ENCODE peak calls at places on chromosomes 4 and X, in nine cellular contexts. One of them, this sample, is unnamed.

GRCh38 chr4:147727476-147728028 is 4.3 kb upstream of the ARHGAP10 start:
- DNase-seq in H9: no peak
- DNase-seq in GM06990: no peak
- DNase-seq in uterus: no peak
- DNase-seq in WTC11: no peak
- DNase-seq in AG09309: no peak
- DNase-seq in MCF 10A: peak; percentile 46
- DNase-seq in IMR-90: peak; percentile 50
- DNase-seq in tibial nerve: no peak
- DNase-seq in this sample: no peak

GRCh38 chr4:3202836-3203820 is 45.8 kb upstream of the MSANTD1 start:
- DNase-seq in tibial nerve: no peak
- DNase-seq in IMR-90: no peak
- DNase-seq in MCF 10A: no peak
- DNase-seq in AG09309: no peak
- DNase-seq in H9: no peak
- DNase-seq in uterus: peak; percentile 42
- DNase-seq in GM06990: no peak
- DNase-seq in WTC11: no peak
- DNase-seq in this sample: no peak

GRCh38 chr4:174702974-174703478 is 126.0 kb downstream of the GLRA3 start:
- DNase-seq in WTC11: no peak
- DNase-seq in H9: no peak
- DNase-seq in MCF 10A: no peak
- DNase-seq in IMR-90: no peak
- DNase-seq in uterus: no peak
- DNase-seq in tibial nerve: no peak
- DNase-seq in AG09309: no peak
- DNase-seq in GM06990: no peak
- DNase-seq in this sample: no peak

GRCh38 chr4:83217721-83218522 is 66.7 kb downstream of the COQ2 start:
- DNase-seq in GM06990: peak; percentile 85
- DNase-seq in tibial nerve: no peak
- DNase-seq in IMR-90: no peak
- DNase-seq in WTC11: no peak
- DNase-seq in AG09309: no peak
- DNase-seq in uterus: no peak
- DNase-seq in H9: no peak
- DNase-seq in MCF 10A: no peak
- DNase-seq in this sample: no peak

GRCh38 chr4:106746451-106746850 is 289.7 kb downstream of the DKK2 start:
- DNase-seq in uterus: no peak
- DNase-seq in MCF 10A: peak; percentile 29
- DNase-seq in tibial nerve: no peak
- DNase-seq in H9: no peak
- DNase-seq in GM06990: no peak
- DNase-seq in AG09309: peak; percentile 62
- DNase-seq in IMR-90: no peak
- DNase-seq in WTC11: no peak
- DNase-seq in this sample: no peak

GRCh38 chrX:138001219-138001618 is 435.3 kb downstream of the ZIC3 start:
- DNase-seq in H9: no peak
- DNase-seq in IMR-90: no peak
- DNase-seq in WTC11: no peak
- DNase-seq in GM06990: no peak
- DNase-seq in uterus: no peak
- DNase-seq in AG09309: no peak
- DNase-seq in MCF 10A: no peak
- DNase-seq in tibial nerve: no peak
- DNase-seq in this sample: no peak

GRCh38 chr4:139419388-139419914 is 34.5 kb upstream of the RAB33B start:
- DNase-seq in uterus: peak; percentile 74
- DNase-seq in IMR-90: peak; percentile 86
- DNase-seq in AG09309: peak; percentile 49
- DNase-seq in WTC11: no peak
- DNase-seq in H9: no peak
- DNase-seq in MCF 10A: peak; percentile 90
- DNase-seq in GM06990: peak; percentile 17
- DNase-seq in tibial nerve: peak; percentile 74
- DNase-seq in this sample: peak; percentile 46

GRCh38 chr4:53813991-53814390 is 222.7 kb upstream of the LNX1 start:
- DNase-seq in AG09309: no peak
- DNase-seq in WTC11: no peak
- DNase-seq in IMR-90: peak; percentile 24
- DNase-seq in uterus: no peak
- DNase-seq in MCF 10A: no peak
- DNase-seq in tibial nerve: no peak
- DNase-seq in H9: no peak
- DNase-seq in GM06990: no peak
- DNase-seq in this sample: no peak

GRCh38 chrX:71859637-71860036 is 51.0 kb upstream of the NHSL2 start:
- DNase-seq in tibial nerve: peak; percentile 18
- DNase-seq in WTC11: no peak
- DNase-seq in GM06990: no peak
- DNase-seq in IMR-90: peak; percentile 33
- DNase-seq in MCF 10A: peak; percentile 61
- DNase-seq in H9: no peak
- DNase-seq in uterus: no peak
- DNase-seq in AG09309: no peak
- DNase-seq in this sample: no peak

GRCh38 chr4:73867783-73868182 is 1.4 kb upstream of the CXCL1 start:
- DNase-seq in tibial nerve: no peak
- DNase-seq in WTC11: no peak
- DNase-seq in uterus: no peak
- DNase-seq in H9: peak; percentile 37
- DNase-seq in IMR-90: no peak
- DNase-seq in MCF 10A: peak; percentile 85
- DNase-seq in GM06990: no peak
- DNase-seq in AG09309: no peak
- DNase-seq in this sample: no peak

GRCh38 chrX:57286507-57287251 is at the start of gene FAAH2:
- DNase-seq in tibial nerve: no peak
- DNase-seq in IMR-90: no peak
- DNase-seq in MCF 10A: peak; percentile 89
- DNase-seq in uterus: no peak
- DNase-seq in GM06990: peak; percentile 40
- DNase-seq in AG09309: no peak
- DNase-seq in WTC11: peak; percentile 44
- DNase-seq in H9: peak; percentile 66
- DNase-seq in this sample: no peak

GRCh38 chrX:2767631-2768455 is 16.0 kb downstream of the XG start:
- DNase-seq in uterus: peak; percentile 36
- DNase-seq in tibial nerve: peak; percentile 21
- DNase-seq in IMR-90: peak; percentile 21
- DNase-seq in GM06990: no peak
- DNase-seq in H9: peak; percentile 36
- DNase-seq in MCF 10A: peak; percentile 26
- DNase-seq in AG09309: no peak
- DNase-seq in WTC11: peak; percentile 20
- DNase-seq in this sample: no peak

GRCh38 chr4:82528074-82528473 is 33.7 kb downstream of the TMEM150C start:
- DNase-seq in MCF 10A: peak; percentile 33
- DNase-seq in IMR-90: no peak
- DNase-seq in WTC11: no peak
- DNase-seq in H9: no peak
- DNase-seq in GM06990: no peak
- DNase-seq in uterus: no peak
- DNase-seq in tibial nerve: no peak
- DNase-seq in AG09309: no peak
- DNase-seq in this sample: no peak

GRCh38 chrX:20151689-20152088 is 10.1 kb upstream of the EIF1AX start:
- DNase-seq in tibial nerve: no peak
- DNase-seq in uterus: no peak
- DNase-seq in MCF 10A: no peak
- DNase-seq in GM06990: no peak
- DNase-seq in IMR-90: no peak
- DNase-seq in AG09309: no peak
- DNase-seq in WTC11: no peak
- DNase-seq in H9: no peak
- DNase-seq in this sample: no peak

GRCh38 chrX:137430301-137430700 is 135.6 kb upstream of the ZIC3 start:
- DNase-seq in MCF 10A: no peak
- DNase-seq in uterus: no peak
- DNase-seq in WTC11: no peak
- DNase-seq in H9: peak; percentile 42
- DNase-seq in IMR-90: no peak
- DNase-seq in AG09309: no peak
- DNase-seq in GM06990: no peak
- DNase-seq in tibial nerve: no peak
- DNase-seq in this sample: no peak

GRCh38 chrX:12702509-12703091 is 88.6 kb upstream of the PRPS2 start:
- DNase-seq in AG09309: no peak
- DNase-seq in tibial nerve: no peak
- DNase-seq in IMR-90: no peak
- DNase-seq in MCF 10A: peak; percentile 39
- DNase-seq in H9: no peak
- DNase-seq in WTC11: peak; percentile 30
- DNase-seq in uterus: no peak
- DNase-seq in GM06990: no peak
- DNase-seq in this sample: no peak

DNA sequence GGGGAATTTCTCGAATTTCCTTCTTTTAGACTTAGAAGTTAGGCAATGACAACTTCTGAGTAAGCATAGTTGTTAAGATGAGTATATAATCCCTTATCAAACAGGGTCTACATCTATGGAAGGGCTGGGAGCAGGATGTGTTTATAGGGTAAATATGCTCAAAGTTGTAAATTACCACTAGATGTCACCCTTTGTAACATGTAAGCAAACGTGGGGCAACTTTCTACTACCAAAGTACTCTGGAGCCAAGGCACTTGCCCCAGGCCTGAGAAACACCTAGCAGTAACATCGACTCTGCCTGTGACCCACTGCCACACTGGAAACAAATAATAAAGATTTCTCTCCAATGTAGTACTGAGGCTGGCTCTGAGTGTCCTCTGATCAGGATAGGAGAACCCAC is 444.6 kb downstream of the IQCM start:
- DNase-seq in AG09309: peak; percentile 53
- DNase-seq in WTC11: peak; percentile 28
- DNase-seq in GM06990: no peak
- DNase-seq in MCF 10A: peak; percentile 72
- DNase-seq in H9: peak; percentile 42
- DNase-seq in uterus: no peak
- DNase-seq in IMR-90: peak; percentile 63
- DNase-seq in tibial nerve: no peak
- DNase-seq in this sample: no peak
- TF ChIP-seq CTCF in AG09309: peak; percentile 48
- TF ChIP-seq CTCF in WTC11: no peak
- TF ChIP-seq CTCF in GM06990: peak; percentile 40
- TF ChIP-seq CTCF in MCF 10A: peak; percentile 55
- TF ChIP-seq CTCF in H9: peak; percentile 71
- TF ChIP-seq CTCF in uterus: no peak
- TF ChIP-seq CTCF in IMR-90: peak; percentile 53
- TF ChIP-seq CTCF in tibial nerve: peak; percentile 17
- TF ChIP-seq CTCF in this sample: no peak

DNA sequence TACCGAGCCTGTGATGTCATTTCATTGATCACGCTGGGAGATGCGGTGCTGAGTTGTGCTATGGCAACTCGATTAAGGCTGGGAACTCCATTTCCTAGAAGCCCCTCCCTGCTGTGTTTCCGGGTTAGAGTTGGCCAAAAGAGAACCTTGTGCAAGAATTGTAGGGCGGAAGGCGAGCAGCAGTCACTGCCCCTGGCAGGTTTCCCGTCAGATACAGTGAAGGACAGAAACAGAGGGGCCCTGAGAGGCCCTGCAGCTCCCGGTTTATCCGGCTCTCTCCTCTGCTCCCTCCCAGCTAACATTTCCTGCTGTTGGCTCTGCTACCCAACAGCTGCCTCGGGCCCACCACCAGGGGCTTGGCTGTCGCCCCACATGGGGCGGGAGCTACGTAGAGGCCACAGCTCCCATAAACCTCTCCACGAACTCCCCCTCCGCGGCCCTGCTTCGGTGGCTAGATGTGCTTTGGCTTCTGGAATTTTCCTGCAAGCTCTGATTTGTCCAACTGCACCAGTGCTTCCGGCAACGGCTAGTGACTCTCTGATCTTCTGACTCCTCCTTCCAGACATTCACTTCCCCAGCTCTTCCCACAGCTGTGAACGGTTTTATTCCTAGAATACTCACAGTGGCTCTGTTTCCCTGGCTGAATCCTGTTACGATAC is 74.9 kb upstream of the USP9X start:
- DNase-seq in WTC11: peak; percentile 41
- DNase-seq in GM06990: peak; percentile 45
- DNase-seq in uterus: peak; percentile 82
- DNase-seq in H9: peak; percentile 85
- DNase-seq in MCF 10A: peak; percentile 96
- DNase-seq in AG09309: peak; percentile 68
- DNase-seq in tibial nerve: peak; percentile 77
- DNase-seq in IMR-90: peak; percentile 88
- DNase-seq in this sample: peak; percentile 33
- TF ChIP-seq CTCF in WTC11: no peak
- TF ChIP-seq CTCF in GM06990: no peak
- TF ChIP-seq CTCF in uterus: no peak
- TF ChIP-seq CTCF in H9: peak; percentile 48
- TF ChIP-seq CTCF in MCF 10A: no peak
- TF ChIP-seq CTCF in AG09309: peak; percentile 20
- TF ChIP-seq CTCF in tibial nerve: no peak
- TF ChIP-seq CTCF in IMR-90: peak; percentile 16
- TF ChIP-seq CTCF in this sample: no peak

DNA sequence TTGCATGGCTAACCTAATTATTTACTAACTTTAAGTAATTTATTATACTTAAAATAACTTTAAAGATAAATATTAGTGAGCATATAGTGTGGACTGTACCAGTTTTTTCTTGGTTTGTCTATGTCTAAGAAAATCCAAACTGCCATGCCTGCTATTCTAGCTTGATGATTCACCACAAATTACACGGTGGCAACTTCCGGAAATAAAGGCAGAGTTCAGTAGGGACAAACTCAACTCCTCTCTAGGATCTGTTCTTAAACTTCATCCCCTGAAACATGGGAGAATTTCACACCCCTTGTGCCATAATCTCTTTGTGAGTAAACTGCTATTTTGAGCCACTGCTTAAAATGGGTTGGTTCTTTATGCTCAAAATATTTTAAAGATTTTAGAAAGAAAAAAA is 213.6 kb upstream of the NRK start:
- DNase-seq in WTC11: no peak
- DNase-seq in AG09309: no peak
- DNase-seq in tibial nerve: no peak
- DNase-seq in GM06990: no peak
- DNase-seq in IMR-90: no peak
- DNase-seq in H9: no peak
- DNase-seq in uterus: no peak
- DNase-seq in MCF 10A: peak; percentile 30
- DNase-seq in this sample: no peak
- TF ChIP-seq CTCF in WTC11: no peak
- TF ChIP-seq CTCF in AG09309: no peak
- TF ChIP-seq CTCF in tibial nerve: no peak
- TF ChIP-seq CTCF in GM06990: no peak
- TF ChIP-seq CTCF in IMR-90: no peak
- TF ChIP-seq CTCF in H9: no peak
- TF ChIP-seq CTCF in uterus: no peak
- TF ChIP-seq CTCF in MCF 10A: no peak
- TF ChIP-seq CTCF in this sample: no peak

DNA sequence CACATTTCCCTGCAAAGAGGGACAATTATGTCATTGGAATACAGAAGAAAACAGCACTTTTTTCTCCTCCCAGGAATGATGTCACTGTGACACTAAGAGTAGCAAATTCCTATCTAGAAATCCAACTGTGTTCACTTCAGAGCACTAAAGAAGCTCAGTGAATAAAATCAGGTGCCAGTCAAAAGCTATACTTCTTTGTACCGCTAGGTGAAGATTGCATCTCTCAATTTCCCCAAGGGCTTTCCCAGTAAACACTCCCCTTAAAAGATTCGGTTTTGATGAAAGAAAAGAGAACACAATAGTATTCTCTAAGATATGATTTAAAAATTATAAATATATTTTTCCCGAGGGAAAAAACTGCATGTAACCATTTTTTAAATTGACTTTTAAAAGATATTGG is 104.7 kb upstream of the MID1 start:
- DNase-seq in IMR-90: peak; percentile 4
- DNase-seq in H9: no peak
- DNase-seq in AG09309: no peak
- DNase-seq in GM06990: no peak
- DNase-seq in tibial nerve: no peak
- DNase-seq in WTC11: no peak
- DNase-seq in MCF 10A: peak; percentile 22
- DNase-seq in uterus: no peak
- DNase-seq in this sample: no peak
- TF ChIP-seq CTCF in IMR-90: peak; percentile 22
- TF ChIP-seq CTCF in H9: peak; percentile 55
- TF ChIP-seq CTCF in AG09309: no peak
- TF ChIP-seq CTCF in GM06990: peak; percentile 55
- TF ChIP-seq CTCF in tibial nerve: no peak
- TF ChIP-seq CTCF in WTC11: peak; percentile 21
- TF ChIP-seq CTCF in MCF 10A: peak; percentile 51
- TF ChIP-seq CTCF in uterus: no peak
- TF ChIP-seq CTCF in this sample: no peak